ENCODE peak calls at places on chromosomes 2 and 18, in four cellular contexts. C, D, L and Y are unnamed samples.

GRCh38 chr2:168316073-168316440 is 68.7 kb upstream of the STK39 start:
- DNase-seq in L (peak), D (no peak), C (no peak), Y (peak)

GRCh38 chr2:173584676-173585453 is 230.2 kb downstream of the CDCA7 start:
- DNase-seq in L (no peak), D (no peak), C (no peak), Y (no peak)

GRCh38 chr18:39389800-39390379 is 1824.3 kb upstream of the CELF4 start:
- DNase-seq in L (peak), C (no peak), D (peak), Y (peak)

GRCh38 chr2:200252661-200253067 is 53.8 kb upstream of the SPATS2L start:
- DNase-seq in D (no peak), C (no peak), L (peak), Y (peak)

GRCh38 chr2:189013047-189013446 is 38.9 kb downstream of the COL3A1 start:
- DNase-seq in D (no peak), L (no peak), C (no peak), Y (peak)

GRCh38 chr18:79639072-79639829 is 40.4 kb upstream of the CTDP1 start:
- DNase-seq in D (no peak), L (peak), C (no peak), Y (no peak)

GRCh38 chr2:174145827-174146226 is 102.5 kb downstream of the OLA1 start:
- DNase-seq in L (peak), C (no peak), D (peak), Y (peak)

GRCh38 chr18:11518788-11519685 is 90.4 kb upstream of the SLC35G4 start:
- DNase-seq in C (peak), D (peak), L (peak), Y (peak)

GRCh38 chr2:85741211-85741610 is 12.6 kb upstream of the ATOH8 start:
- DNase-seq in L (no peak), C (no peak), D (no peak), Y (no peak)

GRCh38 chr2:118622931-118623330 is 224.5 kb downstream of the EN1 start:
- DNase-seq in C (no peak), D (no peak), L (no peak), Y (no peak)

GRCh38 chr2:48779019-48779418 is 23.5 kb upstream of the LHCGR start:
- DNase-seq in L (no peak), C (no peak), D (no peak), Y (no peak)

GRCh38 chr18:615773-616172 is 19.0 kb downstream of the CLUL1 start:
- DNase-seq in D (no peak), C (no peak), L (no peak), Y (no peak)

GRCh38 chr18:13447621-13448020 is 229.1 kb downstream of the LDLRAD4 start:
- DNase-seq in L (peak), D (peak), C (no peak), Y (peak)

GRCh38 chr2:136381722-136382633 is 264.0 kb upstream of the CXCR4 start:
- DNase-seq in L (no peak), C (peak), D (no peak), Y (no peak)

GRCh38 chr2:109602617-109603188 is 11.1 kb downstream of the SEPTIN10 start:
- DNase-seq in C (no peak), L (no peak), D (no peak), Y (no peak)

GRCh38 chr2:218332288-218332687 is 24.4 kb upstream of the CATIP start:
- DNase-seq in D (no peak), C (no peak), L (no peak), Y (no peak)

GRCh38 chr18:11850821-11851155 is 425 bp upstream of the CHMP1B start:
- DNase-seq in D (no peak), L (no peak), C (no peak), Y (peak)

GRCh38 chr2:190532581-190532980 is 1.9 kb downstream of the NEMP2 start:
- DNase-seq in C (no peak), D (no peak), L (no peak), Y (no peak)

GRCh38 chr2:219072741-219073140 is 12.0 kb upstream of the IHH start:
- DNase-seq in L (no peak), C (no peak), D (no peak), Y (no peak)

GRCh38 chr2:186348200-186348599 is 137.9 kb upstream of the ZC3H15 start:
- DNase-seq in C (no peak), L (peak), D (no peak), Y (peak)

GRCh38 chr18:23529597-23529996 is 26.3 kb downstream of the RMC1 start:
- DNase-seq in L (peak), C (no peak), D (no peak), Y (peak)

GRCh38 chr2:137380610-137381009 is 583.7 kb upstream of the HNMT start:
- DNase-seq in D (no peak), L (no peak), C (no peak), Y (no peak)

GRCh38 chr2:67806816-67807215 is 256.0 kb downstream of the C1D start:
- DNase-seq in C (no peak), D (no peak), L (no peak), Y (no peak)

GRCh38 chr18:34549367-34549766 is 160.7 kb upstream of the DTNA start:
- DNase-seq in D (no peak), C (no peak), L (no peak), Y (no peak)

GRCh38 chr18:48613589-48613988 is 74.8 kb downstream of the CTIF start:
- DNase-seq in L (no peak), C (peak), D (no peak), Y (no peak)

GRCh38 chr2:218733615-218734021 is 23.0 kb downstream of the TTLL4 start:
- DNase-seq in D (no peak), L (peak), C (peak), Y (peak)

GRCh38 chr2:55038428-55038827 is 11.8 kb downstream of the RTN4 start:
- DNase-seq in L (no peak), D (no peak), C (no peak), Y (no peak)

GRCh38 chr2:181813963-181814565 is 77.5 kb upstream of the ITPRID2 start:
- DNase-seq in L (peak), D (no peak), C (peak), Y (peak)

GRCh38 chr2:8491296-8492048 is 190.4 kb upstream of the ID2 start:
- DNase-seq in D (no peak), C (no peak), L (peak), Y (no peak)

GRCh38 chr18:11553098-11553940 is 56.1 kb upstream of the SLC35G4 start:
- DNase-seq in D (peak), C (no peak), L (peak), Y (peak)

GRCh38 chr18:36454258-36454657 is 156.7 kb downstream of the FHOD3 start:
- DNase-seq in D (no peak), L (no peak), C (no peak), Y (no peak)

GRCh38 chr18:51491678-51492372 is 294.3 kb upstream of the MEX3C start:
- DNase-seq in D (no peak), C (no peak), L (no peak), Y (no peak)

GRCh38 chr18:7482342-7482741 is 84.8 kb upstream of the PTPRM start:
- DNase-seq in D (no peak), L (no peak), C (no peak), Y (peak)

GRCh38 chr2:205687018-205687956 is 5.0 kb downstream of the NRP2 start:
- DNase-seq in L (no peak), D (no peak), C (no peak), Y (no peak)

GRCh38 chr18:26386421-26386820 is 160.2 kb downstream of the TAF4B start:
- DNase-seq in L (peak), D (no peak), C (no peak), Y (peak)

GRCh38 chr18:44392933-44393332 is 287.8 kb upstream of the SETBP1 start:
- DNase-seq in L (no peak), D (peak), C (no peak), Y (no peak)